ENCODE peak calls at places on chromosomes 5 and 9, in five cellular contexts. Y is IMR-90, F is mesendoderm, T is trophoblast cell, J is H1. B is an unnamed sample.

GRCh38 chr9:88090151-88090581 is 48.1 kb downstream of the SPATA31C2 start:
- DNase-seq in T (peak), F (peak), Y (peak), J (no peak), B (peak)

GRCh38 chr5:101473483-101473882 is 570.4 kb upstream of the ST8SIA4 start:
- DNase-seq in Y (peak), F (no peak), J (no peak), T (no peak), B (peak)

GRCh38 chr9:12776775-12777055 is 1.9 kb downstream of the LURAP1L start:
- DNase-seq in J (no peak), Y (peak), F (no peak), T (peak), B (peak)

GRCh38 chr5:172766287-172767104 is 4.5 kb downstream of the DUSP1 start:
- DNase-seq in F (peak), Y (peak), J (no peak), T (peak), B (peak)

GRCh38 chr9:105050296-105050695 is 122.3 kb upstream of the ABCA1 start:
- DNase-seq in F (no peak), J (no peak), T (peak), Y (peak), B (no peak)

GRCh38 chr9:133135193-133135745 is 14.2 kb upstream of the RALGDS start:
- DNase-seq in F (no peak), T (peak), J (no peak), Y (peak), B (peak)

GRCh38 chr5:133700251-133700650 is 87.9 kb upstream of the FSTL4 start:
- DNase-seq in T (no peak), J (no peak), Y (no peak), F (no peak), B (no peak)

GRCh38 chr5:107218457-107219193 is 452.1 kb downstream of the EFNA5 start:
- DNase-seq in J (no peak), Y (peak), F (no peak), T (peak), B (no peak)

GRCh38 chr5:111232311-111233049 is 8.3 kb downstream of the CAMK4 start:
- DNase-seq in T (no peak), Y (no peak), F (no peak), J (no peak), B (no peak)

GRCh38 chr9:8604201-8604600 is 804.6 kb upstream of the DMAC1 start:
- DNase-seq in T (no peak), Y (no peak), J (no peak), F (no peak), B (peak)

GRCh38 chr9:113646491-113646890 is 183.0 kb downstream of the RGS3 start:
- DNase-seq in T (no peak), Y (no peak), F (no peak), J (no peak), B (no peak)

GRCh38 chr5:146283344-146283761 is 55.3 kb upstream of the POU4F3 start:
- DNase-seq in T (peak), F (peak), Y (peak), J (no peak), B (peak)

GRCh38 chr5:132681476-132681831 is 7.7 kb downstream of the IL4 start:
- DNase-seq in J (no peak), Y (no peak), F (no peak), T (no peak), B (no peak)

GRCh38 chr5:179316111-179316551 is 29.1 kb downstream of the ADAMTS2 start:
- DNase-seq in F (no peak), J (no peak), Y (no peak), T (no peak), B (no peak)

GRCh38 chr5:66875325-66875724 is 279.1 kb downstream of the MAST4 start:
- DNase-seq in Y (no peak), F (no peak), J (no peak), T (no peak), B (no peak)

GRCh38 chr9:15238646-15239045 is 68.4 kb downstream of the TTC39B start:
- DNase-seq in J (no peak), T (no peak), Y (no peak), F (no peak), B (no peak)

GRCh38 chr9:101449071-101449721 is 13.6 kb upstream of the ALDOB start:
- DNase-seq in Y (peak), T (peak), F (peak), J (peak), B (peak)

GRCh38 chr5:14229181-14229580 is 86.0 kb downstream of the TRIO start:
- DNase-seq in T (no peak), Y (no peak), J (no peak), F (no peak), B (no peak)

GRCh38 chr5:177111720-177112394 is 21.7 kb upstream of the NSD1 start:
- DNase-seq in J (peak), F (peak), Y (peak), T (peak), B (peak)

GRCh38 chr5:95281211-95281610 is 3.7 kb downstream of the MCTP1 start:
- DNase-seq in T (peak), F (peak), Y (peak), J (no peak), B (peak)

GRCh38 chr5:171409164-171410136 is 10.0 kb upstream of the FGF18 start:
- DNase-seq in T (no peak), F (no peak), Y (no peak), J (no peak), B (no peak)

GRCh38 chr5:1909346-1909985 is 26.7 kb upstream of the IRX4 start:
- DNase-seq in T (no peak), J (no peak), Y (no peak), F (no peak), B (no peak)

GRCh38 chr5:73630760-73631159 is 4.8 kb downstream of the ARHGEF28 start:
- DNase-seq in F (no peak), T (peak), Y (no peak), J (no peak), B (no peak)

GRCh38 chr9:131709741-131710499 is 30.0 kb downstream of the RAPGEF1 start:
- DNase-seq in T (peak), J (no peak), F (no peak), Y (peak), B (no peak)

GRCh38 chr5:78497573-78498533 is 137.4 kb downstream of the SCAMP1 start:
- DNase-seq in Y (no peak), T (no peak), J (no peak), F (no peak), B (no peak)

GRCh38 chr5:61625682-61626620 is 293.9 kb downstream of the ZSWIM6 start:
- DNase-seq in J (peak), F (peak), T (peak), Y (peak), B (peak)

GRCh38 chr5:173923236-173924104 is 35.3 kb downstream of the CPEB4 start:
- DNase-seq in Y (peak), J (no peak), F (no peak), T (peak), B (peak)

GRCh38 chr5:61401726-61402125 is 69.7 kb downstream of the ZSWIM6 start:
- DNase-seq in T (no peak), F (peak), J (no peak), Y (peak), B (peak)

GRCh38 chr5:179588166-179588565 is 35.3 kb downstream of the HNRNPH1 start:
- DNase-seq in J (no peak), Y (peak), T (peak), F (no peak), B (peak)

GRCh38 chr9:122190597-122191381 is 31.1 kb downstream of the MORN5 start:
- DNase-seq in Y (peak), J (no peak), T (no peak), F (no peak), B (no peak)

GRCh38 chr9:84357235-84357634 is 16.7 kb upstream of the SLC28A3 start:
- DNase-seq in J (no peak), F (no peak), Y (no peak), T (no peak), B (peak)

GRCh38 chr5:174706997-174707548 is 17.3 kb upstream of the MSX2 start:
- DNase-seq in T (no peak), F (no peak), Y (peak), J (no peak), B (peak)

GRCh38 chr5:88236866-88237642 is 31.6 kb downstream of the TMEM161B start:
- DNase-seq in J (no peak), T (no peak), Y (peak), F (peak), B (no peak)

GRCh38 chr9:118129541-118129940 is 425.3 kb downstream of the TLR4 start:
- DNase-seq in F (no peak), Y (no peak), T (no peak), J (no peak), B (no peak)

GRCh38 chr5:102651466-102651865 is 103.6 kb upstream of the PAM start:
- DNase-seq in J (no peak), F (no peak), Y (no peak), T (peak), B (no peak)

GRCh38 chr5:148386041-148386440 is 2.3 kb downstream of the FBXO38 start:
- DNase-seq in J (no peak), T (no peak), F (peak), Y (no peak), B (peak)

GRCh38 chr9:127929044-127929979 is 1.3 kb downstream of the PIP5KL1 start:
- DNase-seq in J (no peak), Y (no peak), T (no peak), F (no peak), B (no peak)

GRCh38 chr9:37835821-37836220 is 35.2 kb downstream of the DCAF10 start:
- DNase-seq in Y (no peak), J (no peak), T (no peak), F (no peak), B (no peak)
- H3K4me2 ChIP-seq in Y (no peak), J (no peak), T (no peak), F (no peak), B (no peak)

DNA sequence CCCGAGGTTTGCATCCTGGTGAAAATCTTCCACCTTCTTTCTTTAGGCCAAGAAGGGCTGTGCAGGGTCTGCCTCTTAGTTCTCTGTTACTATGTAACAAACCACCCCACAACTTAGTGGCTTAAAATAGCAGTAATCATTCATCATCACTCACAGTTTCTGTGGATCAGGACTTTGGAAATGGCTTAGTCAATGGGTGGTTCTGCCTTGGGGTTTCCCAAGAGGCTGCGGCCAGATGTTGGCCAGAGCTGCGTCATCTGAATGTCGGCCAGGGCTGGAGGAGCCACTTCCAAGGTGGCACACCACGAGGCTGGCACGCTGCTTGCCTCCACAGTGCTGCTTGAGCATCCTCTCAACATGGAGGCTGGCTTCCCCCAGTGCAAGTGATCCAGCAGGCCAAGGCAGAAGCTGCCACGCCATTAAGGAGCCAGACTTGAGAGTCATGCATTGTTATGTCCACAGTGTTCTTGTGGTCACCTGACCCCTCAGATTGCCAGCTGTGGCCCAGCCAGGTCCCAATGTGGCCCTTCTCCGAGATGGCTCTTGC is 135.3 kb downstream of the RXRA start:
- DNase-seq in Y (no peak), F (no peak), J (no peak), T (no peak), B (no peak)
- H2BK5ac ChIP-seq in Y (no peak), F (no peak), J (no peak), T (no peak), B (no peak)

DNA sequence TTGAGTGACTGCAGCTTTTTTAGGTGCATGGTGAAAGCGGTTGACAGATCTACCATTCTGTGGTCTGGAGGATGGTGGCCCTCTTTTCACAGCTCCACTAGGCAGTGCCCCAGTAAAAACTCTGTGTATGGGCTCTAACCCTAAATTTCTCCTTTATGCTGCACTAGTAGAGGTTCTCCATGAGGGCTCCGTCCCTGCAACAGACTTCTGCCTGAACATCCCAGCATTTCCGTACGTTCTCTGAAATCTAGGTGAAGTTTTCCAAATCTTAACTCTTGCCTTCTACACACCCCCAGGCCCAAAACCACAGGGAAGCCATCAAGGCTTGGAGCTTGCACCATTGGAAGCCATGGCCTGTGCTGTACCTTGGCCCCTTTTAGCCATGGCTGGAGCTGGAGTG is 1898.1 kb upstream of the NUDT12 start:
- DNase-seq in J (no peak), F (peak), T (no peak), Y (no peak), B (no peak)
- H4K8ac ChIP-seq in J (no peak), F (no peak), T (no peak), Y (no peak), B (no peak)

GRCh38 chr5:149581931-149582768 is 852 bp downstream of the ARHGEF37 start:
- DNase-seq in Y (no peak), J (no peak), F (peak), T (peak), B (peak)

GRCh38 chr5:149585910-149586309 is 4.6 kb downstream of the ARHGEF37 start:
- DNase-seq in Y (no peak), J (no peak), F (no peak), T (no peak), B (no peak)

GRCh38 chr5:149581192-149581861 is at the start of gene ARHGEF37:
- DNase-seq in J (no peak), T (peak), F (peak), Y (no peak), B (peak)

GRCh38 chr5:149584106-149584505 is 2.8 kb downstream of the ARHGEF37 start:
- DNase-seq in Y (no peak), F (no peak), J (no peak), T (no peak), B (peak)

GRCh38 chr5:149583394-149583793 is 2.1 kb downstream of the ARHGEF37 start:
- DNase-seq in F (no peak), Y (no peak), J (no peak), T (no peak), B (no peak)
- H3K4me2 ChIP-seq in F (no peak), Y (no peak), J (no peak), T (no peak), B (peak)

DNA sequence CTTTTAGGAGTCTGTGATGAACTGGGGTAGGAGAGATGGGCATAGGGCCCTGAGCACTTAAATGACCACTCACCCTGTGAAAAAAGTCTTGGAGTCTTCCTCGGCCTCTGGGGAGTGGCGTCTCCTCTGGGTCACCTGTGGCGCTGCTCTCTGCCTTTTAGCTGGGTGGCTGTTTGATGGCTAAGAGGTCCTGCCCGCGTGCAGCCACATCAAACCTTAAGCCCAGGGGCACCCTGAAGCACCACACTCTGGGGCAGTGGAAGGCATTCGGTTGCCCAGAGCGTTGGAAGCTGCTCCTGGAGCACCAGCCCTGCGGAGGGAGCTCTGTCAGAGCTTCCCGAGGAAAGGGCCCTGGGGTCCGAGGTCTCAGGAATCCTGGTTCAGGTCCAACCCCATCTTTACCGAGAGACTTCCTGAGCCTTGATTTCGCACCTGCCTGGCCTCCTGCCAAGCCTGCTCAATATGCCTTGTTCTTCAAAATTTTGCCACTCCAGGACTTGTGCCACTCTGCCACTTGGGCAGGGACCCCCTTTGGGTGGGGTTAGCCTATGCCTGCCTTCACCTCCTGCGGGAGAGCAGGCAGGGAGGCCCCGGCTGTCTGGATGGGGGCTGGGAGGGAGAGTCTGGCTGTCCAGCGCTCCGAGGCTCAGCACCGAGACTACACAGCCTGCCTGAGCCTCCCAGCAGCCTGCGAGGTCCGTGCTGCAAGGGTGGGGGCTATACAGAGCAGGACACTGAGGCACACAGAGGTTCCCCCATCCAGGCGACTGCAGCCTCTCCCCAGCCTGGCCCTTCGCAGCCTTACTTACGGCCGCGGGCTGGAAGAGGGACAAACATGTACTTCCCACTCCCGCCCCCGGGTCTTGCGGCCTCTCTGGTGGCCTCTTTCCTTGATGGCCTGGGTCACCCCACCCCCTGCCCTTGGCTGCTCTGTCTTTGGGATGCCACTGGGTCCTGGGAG is 63.4 kb upstream of the RNU6ATAC start:
- DNase-seq in J (no peak), Y (no peak), F (no peak), T (no peak), B (no peak)
- H2BK5ac ChIP-seq in J (no peak), Y (no peak), F (no peak), T (no peak), B (no peak)

DNA sequence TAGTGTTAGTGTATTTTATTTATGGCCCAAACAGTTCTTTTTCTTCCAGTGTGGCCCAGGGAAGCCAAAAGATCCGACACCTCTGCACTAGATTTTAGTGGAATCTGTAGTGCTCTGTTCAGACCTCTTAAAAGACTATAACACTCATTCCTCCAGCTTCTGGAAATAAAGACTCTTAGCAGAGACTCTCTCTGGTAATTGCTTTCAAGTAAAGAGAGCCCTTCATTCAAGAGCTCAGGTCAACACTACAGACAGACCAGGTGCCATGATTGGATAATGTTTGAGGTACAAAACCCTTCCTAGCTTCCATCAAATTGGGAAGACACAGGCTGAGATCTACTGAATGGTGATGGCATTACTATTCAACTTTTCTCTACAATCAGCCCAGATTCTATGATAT is 255.8 kb downstream of the PRDM9 start:
- DNase-seq in J (no peak), Y (no peak), T (no peak), F (no peak), B (no peak)
- H4K8ac ChIP-seq in J (no peak), Y (no peak), T (no peak), F (no peak), B (no peak)

GRCh38 chr5:34700078-34700452 is 43.9 kb downstream of the RAI14 start:
- DNase-seq in F (no peak), T (no peak), Y (no peak), J (no peak), B (no peak)
- H3K4me2 ChIP-seq in F (no peak), T (peak), Y (no peak), J (peak), B (no peak)

DNA sequence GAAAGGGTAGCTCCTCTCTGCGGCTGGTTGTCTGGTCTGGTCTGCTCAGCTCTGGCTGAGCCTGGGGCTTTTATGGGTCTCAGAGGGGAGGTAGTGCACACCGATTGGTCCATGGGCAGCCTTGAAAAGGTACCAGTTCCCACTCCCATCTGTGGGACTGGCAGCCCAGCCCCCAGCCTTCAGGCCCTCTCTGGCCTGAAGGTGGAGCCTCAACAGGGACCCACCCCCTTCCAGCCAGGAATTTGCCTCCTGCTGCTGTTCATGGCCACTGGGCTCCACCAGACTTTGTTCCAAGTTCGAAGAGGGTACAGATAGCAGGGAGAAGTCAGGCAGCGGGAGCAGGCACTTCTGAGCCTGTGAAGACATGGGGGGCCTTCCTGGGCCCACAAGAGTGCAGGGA is 165.3 kb upstream of the SLC27A6 start:
- DNase-seq in T (no peak), F (peak), J (no peak), Y (no peak), B (no peak)
- H2BK5ac ChIP-seq in T (no peak), F (no peak), J (no peak), Y (no peak), B (no peak)

GRCh38 chr9:137222190-137223077 is at the start of gene RNF208:
- DNase-seq in T (no peak), F (no peak), J (no peak), Y (no peak), B (peak)
- H4K8ac ChIP-seq in T (peak), F (peak), J (no peak), Y (peak), B (peak)

DNA sequence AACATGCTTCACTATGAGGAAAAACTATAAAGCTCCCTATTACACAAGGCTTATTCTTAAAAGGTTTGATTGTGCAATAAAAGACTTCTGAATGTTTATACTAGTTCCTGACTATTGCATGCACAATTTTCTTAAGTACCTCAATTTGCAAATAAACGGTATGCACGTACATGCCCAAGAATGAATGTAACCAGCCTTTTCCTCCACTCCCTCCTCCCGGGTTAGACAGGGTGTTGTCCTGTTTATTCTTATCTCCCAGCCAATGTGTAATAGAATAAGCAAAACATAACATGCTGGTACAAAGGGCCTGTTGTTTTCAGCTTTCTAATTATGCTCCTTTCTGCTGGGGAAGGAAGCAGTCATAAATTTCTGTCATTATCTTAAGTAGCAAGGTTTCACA is 79.1 kb downstream of the AOPEP start:
- DNase-seq in J (no peak), Y (peak), T (peak), F (no peak), B (peak)
- H3K4me2 ChIP-seq in J (no peak), Y (peak), T (no peak), F (no peak), B (no peak)